ENCODE peak calls at places on chromosomes 3 and 15, in ten cellular contexts. X is PC-9, T is dorsolateral prefrontal cortex, S is lung, U is fibroblast of lung, Y is testis, M is left ventricle myocardium inferior, B is ovary, R is PC-3, Q is H9. A is an unnamed sample.

GRCh38 chr3:87798567-87798947 is 260.2 kb downstream of the CGGBP1 start:
- DNase-seq in X (no peak), T (no peak), S (no peak), U (no peak), Y (no peak), M (no peak), B (no peak), R (peak), Q (no peak), A (peak)

GRCh38 chr15:33963831-33964664 is 4.2 kb upstream of the CHRM5 start:
- DNase-seq in X (no peak), T (no peak), S (no peak), U (peak), Y (no peak), M (no peak), B (no peak), R (peak), Q (no peak), A (no peak)

GRCh38 chr3:53585042-53585441 is 90.6 kb downstream of the CACNA1D start:
- DNase-seq in X (no peak), T (no peak), S (no peak), U (no peak), Y (no peak), M (no peak), B (no peak), R (no peak), Q (no peak), A (no peak)

GRCh38 chr15:67746022-67746421 is 79.3 kb upstream of the SKOR1 start:
- DNase-seq in X (no peak), T (no peak), S (no peak), U (peak), Y (no peak), M (no peak), B (no peak), R (no peak), Q (no peak), A (no peak)

GRCh38 chr3:96843505-96844203 is 29.3 kb downstream of the EPHA6 start:
- DNase-seq in X (no peak), T (no peak), S (no peak), U (no peak), Y (no peak), M (no peak), B (no peak), R (no peak), Q (no peak), A (no peak)

GRCh38 chr3:190036631-190037030 is 84.1 kb downstream of the P3H2 start:
- DNase-seq in X (no peak), T (no peak), S (no peak), U (no peak), Y (no peak), M (no peak), B (no peak), R (no peak), Q (no peak), A (no peak)

GRCh38 chr15:73727330-73728018 is 25.7 kb downstream of the INSYN1 start:
- DNase-seq in X (no peak), T (no peak), S (no peak), U (no peak), Y (no peak), M (peak), B (no peak), R (peak), Q (no peak), A (peak)

GRCh38 chr3:147394168-147394941 is 12.0 kb downstream of the ZIC4 start:
- DNase-seq in X (no peak), T (no peak), S (no peak), U (no peak), Y (no peak), M (no peak), B (no peak), R (no peak), Q (no peak), A (no peak)

GRCh38 chr3:181534881-181535280 is 176.8 kb upstream of the SOX2 start:
- DNase-seq in X (no peak), T (no peak), S (no peak), U (no peak), Y (no peak), M (no peak), B (no peak), R (no peak), Q (no peak), A (no peak)

DNA sequence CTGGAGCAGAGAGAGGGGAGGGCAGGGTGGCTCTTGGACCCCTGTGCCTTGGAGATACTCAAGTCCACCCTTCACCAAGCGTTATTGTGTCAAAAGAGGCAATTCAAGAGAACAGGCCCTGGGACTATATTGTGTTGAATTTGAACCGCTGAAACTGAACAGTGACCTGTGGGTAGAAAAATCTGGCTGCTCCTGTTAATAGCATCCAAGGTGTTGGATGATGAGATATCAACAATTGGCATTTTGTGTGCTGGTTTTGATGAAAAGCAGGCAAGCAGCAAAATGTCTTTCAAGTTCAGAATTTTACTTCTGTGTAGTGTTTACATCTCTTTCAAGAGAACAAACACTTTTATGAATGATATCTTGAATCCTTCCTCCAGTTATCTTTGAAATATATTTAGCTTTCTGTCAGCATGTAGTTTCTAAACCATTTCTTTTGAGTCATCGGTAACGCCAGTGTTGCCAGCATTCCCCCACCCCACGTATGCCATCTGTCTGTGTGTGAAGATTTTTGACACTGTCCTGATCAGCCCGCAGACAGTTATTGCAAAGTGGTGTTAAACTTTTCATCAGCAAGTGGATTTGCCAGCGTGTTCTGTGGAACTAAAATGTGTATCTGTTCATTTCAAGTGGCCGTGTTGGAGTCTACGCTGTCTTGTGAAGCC is 34.8 kb downstream of the PDHB start:
- DNase-seq in X (no peak), T (no peak), S (no peak), U (no peak), Y (no peak), M (no peak), B (no peak), R (no peak), Q (no peak), A (no peak)
- H3K27ac ChIP-seq in X (no peak), T (peak), S (peak), U (no peak), Y (no peak), M (peak), B (no peak), R (no peak), Q (no peak), A (no peak)

DNA sequence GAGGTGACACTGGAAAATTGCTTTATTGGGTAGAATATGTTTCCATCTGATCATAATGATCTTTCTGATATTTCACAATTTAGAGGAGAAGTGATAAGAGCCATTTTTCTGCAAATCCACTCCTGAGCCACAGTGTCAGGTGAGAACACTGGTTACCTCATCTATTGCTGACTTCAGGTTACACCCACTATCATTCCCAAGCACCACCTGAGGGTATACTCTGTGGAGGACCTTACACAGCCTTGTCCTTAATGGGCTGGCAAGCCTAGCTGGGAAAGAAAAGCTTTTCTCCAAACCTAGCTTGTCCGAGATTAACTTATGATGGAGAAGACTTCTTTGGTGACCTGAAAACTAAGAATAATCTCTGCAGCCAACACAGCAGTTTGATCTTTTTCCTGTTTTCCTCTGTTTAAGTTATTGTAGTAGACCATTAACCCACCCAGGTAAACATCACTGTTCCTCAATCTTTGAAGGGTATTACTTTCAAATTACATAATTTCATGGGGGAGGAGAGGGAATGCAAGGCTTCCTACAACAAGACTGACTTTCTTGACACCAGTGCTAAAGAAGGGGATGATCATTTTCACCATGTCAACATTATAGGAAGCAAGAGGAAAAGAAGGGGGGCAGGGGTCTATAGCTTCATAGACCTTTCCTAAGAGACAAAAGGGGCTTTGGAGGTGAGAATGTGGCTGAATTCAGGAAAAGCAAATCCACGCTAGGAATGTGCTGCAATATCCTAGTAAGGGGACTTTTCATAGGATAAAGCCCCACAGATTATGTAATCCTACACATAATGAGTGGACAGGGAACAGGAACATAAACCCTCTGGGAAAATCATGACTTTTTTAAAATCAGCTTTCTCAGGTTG is 1.7 kb downstream of the NCEH1 start:
- DNase-seq in X (no peak), T (no peak), S (no peak), U (no peak), Y (no peak), M (no peak), B (no peak), R (peak), Q (no peak), A (no peak)
- H3K27ac ChIP-seq in X (peak), T (peak), S (peak), U (peak), Y (no peak), M (peak), B (no peak), R (peak), Q (no peak), A (peak)

GRCh38 chr3:4826237-4827100 is 152.8 kb upstream of the BHLHE40 start:
- DNase-seq in X (no peak), T (no peak), S (peak), U (peak), Y (peak), M (peak), B (no peak), R (no peak), Q (no peak), A (no peak)

GRCh38 chr3:4829031-4829394 is 150.2 kb upstream of the BHLHE40 start:
- DNase-seq in X (no peak), T (no peak), S (no peak), U (no peak), Y (no peak), M (no peak), B (no peak), R (peak), Q (no peak), A (no peak)

GRCh38 chr3:4830586-4830914 is 148.7 kb upstream of the BHLHE40 start:
- DNase-seq in X (no peak), T (no peak), S (no peak), U (no peak), Y (no peak), M (no peak), B (no peak), R (no peak), Q (no peak), A (no peak)

GRCh38 chr3:4827767-4828166 is 151.5 kb upstream of the BHLHE40 start:
- DNase-seq in X (no peak), T (no peak), S (no peak), U (no peak), Y (peak), M (no peak), B (no peak), R (no peak), Q (no peak), A (no peak)

DNA sequence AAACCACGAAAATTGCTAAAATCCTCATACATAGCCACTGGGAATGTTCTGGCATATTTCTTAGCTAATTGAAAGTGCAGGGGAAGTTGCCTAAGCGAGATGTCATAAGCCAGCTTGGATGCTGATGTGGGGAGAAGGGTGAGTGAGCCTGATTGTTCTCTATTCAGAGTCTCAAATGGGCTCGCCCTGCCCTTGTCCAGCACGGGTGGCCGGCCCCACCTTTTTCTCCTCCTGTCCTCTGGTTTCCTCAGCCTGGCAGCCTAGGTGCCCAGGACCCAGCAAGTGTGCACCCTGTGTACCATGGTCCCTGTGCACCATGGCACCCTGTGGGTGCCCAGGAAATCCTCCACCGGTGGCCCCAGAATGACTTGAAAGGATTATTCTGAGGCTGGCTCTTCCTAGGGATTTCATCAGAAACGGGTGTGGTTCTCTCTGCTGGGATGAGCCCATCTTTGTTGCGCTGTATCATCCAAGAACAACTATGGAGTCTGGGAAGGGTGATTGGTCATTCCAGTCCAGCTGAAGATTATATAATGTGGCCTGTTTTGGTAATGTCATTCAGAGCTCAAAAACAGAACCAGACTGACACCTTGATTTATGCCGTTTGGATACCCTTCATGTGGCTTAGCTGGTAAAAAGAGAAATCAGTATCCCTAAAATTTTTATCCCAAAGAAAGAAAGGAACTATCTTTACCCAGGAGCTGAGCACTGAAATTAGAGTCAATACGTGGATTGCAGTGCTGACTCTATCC is 150.8 kb upstream of the BHLHE40 start:
- DNase-seq in X (no peak), T (no peak), S (no peak), U (peak), Y (peak), M (peak), B (no peak), R (no peak), Q (no peak), A (no peak)
- H3K27ac ChIP-seq in X (no peak), T (no peak), S (peak), U (no peak), Y (peak), M (peak), B (no peak), R (peak), Q (no peak), A (peak)

GRCh38 chr3:197951392-197951990 is 1.5 kb downstream of the RPL35A start:
- DNase-seq in X (no peak), T (no peak), S (no peak), U (no peak), Y (no peak), M (no peak), B (no peak), R (no peak), Q (no peak), A (no peak)

GRCh38 chr3:197950661-197951029 is 655 bp downstream of the RPL35A start:
- DNase-seq in X (no peak), T (no peak), S (no peak), U (no peak), Y (no peak), M (no peak), B (no peak), R (no peak), Q (no peak), A (no peak)

GRCh38 chr3:197953325-197953724 is 3.3 kb downstream of the RPL35A start:
- DNase-seq in X (no peak), T (no peak), S (no peak), U (no peak), Y (no peak), M (no peak), B (no peak), R (no peak), Q (no peak), A (no peak)

GRCh38 chr3:197953881-197954280 is 3.9 kb downstream of the RPL35A start:
- DNase-seq in X (no peak), T (no peak), S (no peak), U (no peak), Y (no peak), M (no peak), B (no peak), R (no peak), Q (no peak), A (no peak)

DNA sequence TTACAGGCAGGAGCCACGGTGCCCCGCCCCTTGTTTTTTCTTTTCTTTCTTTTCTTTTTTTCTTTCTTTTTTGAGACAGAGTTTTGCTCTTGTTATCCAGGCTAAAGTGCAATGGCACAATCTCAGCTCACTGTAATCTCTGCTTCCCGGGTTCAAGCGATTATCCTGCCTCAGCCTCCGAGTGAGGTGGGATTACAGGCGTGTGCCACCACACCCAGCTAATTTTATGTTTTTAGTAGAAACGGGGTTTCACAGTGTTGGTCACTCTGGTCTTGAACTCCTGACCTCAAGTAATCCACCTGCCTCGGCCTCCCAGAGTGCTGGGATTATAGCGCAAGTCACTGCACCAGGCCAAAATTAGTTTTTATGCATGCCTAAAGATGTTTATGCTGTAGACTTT is 2.5 kb downstream of the RPL35A start:
- DNase-seq in X (no peak), T (no peak), S (no peak), U (no peak), Y (no peak), M (no peak), B (no peak), R (no peak), Q (no peak), A (no peak)
- H3K27ac ChIP-seq in X (peak), T (no peak), S (no peak), U (no peak), Y (no peak), M (peak), B (no peak), R (no peak), Q (no peak), A (peak)

DNA sequence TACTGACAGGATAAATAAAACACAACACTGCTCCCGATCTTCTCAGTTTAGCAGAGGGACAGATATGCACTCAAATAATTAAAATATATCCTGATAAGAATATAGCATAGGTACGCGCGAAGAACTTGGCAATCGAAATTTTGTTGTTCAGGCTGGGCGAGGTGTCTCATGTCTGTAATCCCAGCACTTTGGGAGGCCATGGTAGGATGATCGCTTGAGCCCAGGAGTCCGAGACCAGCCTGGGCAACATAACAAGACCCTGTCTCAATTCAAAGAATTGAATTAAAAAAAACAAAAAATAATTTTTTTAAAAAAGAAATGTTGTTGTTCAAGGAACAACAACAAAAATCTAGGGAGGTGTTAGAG is 7.6 kb downstream of the B2M start:
- DNase-seq in X (no peak), T (no peak), S (no peak), U (no peak), Y (no peak), M (no peak), B (no peak), R (no peak), Q (no peak), A (no peak)
- H3K27ac ChIP-seq in X (no peak), T (no peak), S (no peak), U (no peak), Y (no peak), M (no peak), B (no peak), R (no peak), Q (no peak), A (no peak)

DNA sequence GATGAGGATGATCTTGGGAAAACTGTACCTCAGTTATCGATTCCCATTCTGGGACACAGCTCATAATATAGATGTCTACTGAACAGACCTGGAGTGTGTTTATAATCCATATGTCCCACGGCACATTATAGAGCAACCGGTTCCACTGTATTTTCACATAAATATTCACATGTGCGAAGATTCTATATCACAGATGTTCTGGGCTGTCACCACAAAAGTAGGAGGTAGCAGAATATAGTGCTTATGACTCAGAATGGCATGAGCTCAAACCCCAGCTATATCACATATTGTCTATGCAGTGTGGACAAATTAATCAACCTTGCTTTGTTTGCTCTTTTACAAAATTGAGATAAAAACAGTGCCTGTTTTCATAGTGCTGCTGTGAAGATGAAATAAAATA is 640.3 kb upstream of the ADAMTS9 start:
- DNase-seq in X (no peak), T (no peak), S (no peak), U (no peak), Y (no peak), M (no peak), B (no peak), R (no peak), Q (no peak), A (no peak)
- H3K27ac ChIP-seq in X (no peak), T (no peak), S (no peak), U (no peak), Y (no peak), M (no peak), B (no peak), R (no peak), Q (no peak), A (no peak)

GRCh38 chr3:124832782-124833709 is 54.1 kb downstream of the ITGB5 start:
- DNase-seq in X (no peak), T (no peak), S (no peak), U (peak), Y (no peak), M (no peak), B (no peak), R (peak), Q (no peak), A (no peak)

GRCh38 chr3:124834723-124835718 is 52.1 kb downstream of the ITGB5 start:
- DNase-seq in X (peak), T (no peak), S (no peak), U (peak), Y (peak), M (peak), B (peak), R (peak), Q (peak), A (peak)

GRCh38 chr3:124831631-124832184 is 55.5 kb downstream of the ITGB5 start:
- DNase-seq in X (no peak), T (no peak), S (no peak), U (no peak), Y (no peak), M (no peak), B (no peak), R (no peak), Q (no peak), A (no peak)

GRCh38 chr3:124836448-124836847 is 50.7 kb downstream of the ITGB5 start:
- DNase-seq in X (no peak), T (no peak), S (no peak), U (no peak), Y (no peak), M (no peak), B (no peak), R (no peak), Q (no peak), A (no peak)

GRCh38 chr3:124833710-124834332 is 53.3 kb downstream of the ITGB5 start:
- DNase-seq in X (no peak), T (no peak), S (no peak), U (no peak), Y (no peak), M (no peak), B (no peak), R (no peak), Q (no peak), A (no peak)
- H3K27ac ChIP-seq in X (peak), T (no peak), S (peak), U (peak), Y (no peak), M (peak), B (no peak), R (peak), Q (no peak), A (no peak)

A was measured in epithelial cell of prostate.